ENCODE peak calls at places on chromosomes 16 and 17, in eight cellular contexts. R, B, H, Q, N, O, J and Y are unnamed samples.
A peak's percentile ranks its signal among the peaks of the same experiment; 100 is the strongest.

GRCh38 chr16:69413045-69413664 is 11.3 kb upstream of the CYB5B start:
- DNase-seq in B (no peak), H (no peak), N (no peak), O (no peak), Q (no peak), J (no peak), R (no peak), Y (no peak)

GRCh38 chr16:15775209-15775608 is 81.6 kb downstream of the MYH11 start:
- DNase-seq in Q (no peak), J (no peak), B (peak; percentile 48), O (no peak), N (no peak), R (no peak), H (no peak), Y (no peak)

GRCh38 chr16:63461248-63461841 is 1425.1 kb upstream of the CDH8 start:
- DNase-seq in N (no peak), H (peak; percentile 86), Q (no peak), B (peak; percentile 71), J (no peak), R (peak; percentile 71), O (no peak), Y (no peak)

GRCh38 chr16:4852221-4852872 is 5.1 kb downstream of the UBN1 start:
- DNase-seq in O (no peak), N (peak; percentile 34), B (peak; percentile 51), R (no peak), J (no peak), H (no peak), Q (no peak), Y (no peak)

GRCh38 chr16:55502801-55503366 is 6.0 kb upstream of the LPCAT2 start:
- DNase-seq in B (peak; percentile 93), H (peak; percentile 49), J (no peak), R (peak; percentile 78), O (no peak), Q (no peak), N (peak; percentile 7), Y (no peak)

GRCh38 chr16:70577256-70577698 is 53.7 kb downstream of the SF3B3 start:
- DNase-seq in N (no peak), O (no peak), Q (no peak), H (no peak), B (peak; percentile 61), R (no peak), J (no peak), Y (no peak)

GRCh38 chr17:42118545-42118944 is 2.6 kb downstream of the KAT2A start:
- DNase-seq in N (peak; percentile 56), Q (peak; percentile 53), J (no peak), O (no peak), B (peak; percentile 50), R (no peak), H (no peak), Y (no peak)

GRCh38 chr17:39939588-39940419 is 12.3 kb downstream of the LRRC3C start:
- DNase-seq in B (peak; percentile 96), H (no peak), N (no peak), R (no peak), J (no peak), Q (peak; percentile 63), O (peak; percentile 34), Y (no peak)

GRCh38 chr17:3794890-3795757 is 5.9 kb downstream of the ITGAE start:
- DNase-seq in B (peak; percentile 64), N (no peak), J (no peak), Q (no peak), O (no peak), H (peak; percentile 74), R (no peak), Y (no peak)

GRCh38 chr16:31528726-31529397 is 1.2 kb downstream of the AHSP start:
- DNase-seq in N (no peak), R (peak; percentile 6), B (peak; percentile 3), O (no peak), Q (no peak), J (no peak), H (no peak), Y (no peak)

GRCh38 chr16:69187387-69187890 is 475 bp downstream of the SNTB2 start:
- DNase-seq in B (no peak), O (peak; percentile 49), H (peak; percentile 52), N (peak; percentile 86), Q (no peak), R (peak; percentile 68), J (peak; percentile 19), Y (peak; percentile 48)

GRCh38 chr16:894136-894535 is 76.6 kb downstream of the LMF1 start:
- DNase-seq in H (no peak), N (no peak), B (no peak), O (no peak), J (no peak), Q (no peak), R (no peak), Y (no peak)

GRCh38 chr17:13885953-13886889 is 183.1 kb upstream of the COX10 start:
- DNase-seq in H (no peak), N (no peak), J (no peak), B (no peak), R (peak; percentile 49), O (no peak), Q (no peak), Y (no peak)

GRCh38 chr17:12664894-12665262 is 812 bp upstream of the MYOCD start:
- DNase-seq in H (no peak), N (no peak), R (no peak), Q (no peak), B (no peak), O (no peak), J (no peak), Y (no peak)

GRCh38 chr17:67605259-67605912 is 112.3 kb upstream of the NOL11 start:
- DNase-seq in N (no peak), R (no peak), B (peak; percentile 17), Q (no peak), J (no peak), H (peak; percentile 47), O (no peak), Y (no peak)

GRCh38 chr16:69669577-69669976 is 56.8 kb downstream of the NQO1 start:
- DNase-seq in B (no peak), N (no peak), H (no peak), Q (no peak), R (no peak), O (no peak), J (no peak), Y (no peak)

GRCh38 chr16:88883117-88883895 is 16.8 kb upstream of the PABPN1L start:
- DNase-seq in H (no peak), R (no peak), O (no peak), J (no peak), Q (no peak), N (no peak), B (no peak), Y (no peak)

GRCh38 chr17:66260688-66261087 is 31.5 kb upstream of the APOH start:
- DNase-seq in H (no peak), N (no peak), O (no peak), Q (no peak), J (no peak), B (no peak), R (no peak), Y (no peak)

GRCh38 chr17:17078832-17079231 is 36.6 kb downstream of the MPRIP start:
- DNase-seq in O (no peak), B (no peak), H (no peak), R (no peak), Q (no peak), J (no peak), N (no peak), Y (no peak)

GRCh38 chr16:71961066-71962039 is 38.8 kb downstream of the PKD1L3 start:
- DNase-seq in B (peak; percentile 97), J (peak; percentile 50), N (peak; percentile 67), H (peak; percentile 79), O (peak; percentile 74), Q (peak; percentile 55), R (peak; percentile 88), Y (peak; percentile 57)

GRCh38 chr16:19284207-19284606 is 1.3 kb upstream of the CLEC19A start:
- DNase-seq in N (no peak), B (no peak), Q (no peak), H (peak; percentile 78), J (no peak), O (no peak), R (no peak), Y (no peak)

GRCh38 chr17:21214777-21215541 is 998 bp upstream of the TMEM11 start:
- DNase-seq in H (no peak), B (no peak), Q (no peak), R (no peak), O (no peak), J (no peak), N (no peak), Y (no peak)

GRCh38 chr16:48556913-48557351 is 53.0 kb downstream of the N4BP1 start:
- DNase-seq in R (no peak), H (no peak), N (no peak), O (no peak), B (peak; percentile 88), J (no peak), Q (no peak), Y (no peak)

GRCh38 chr16:1991588-1992474 is 2.1 kb downstream of the SYNGR3 start:
- DNase-seq in H (peak; percentile 78), B (peak; percentile 93), O (peak; percentile 95), N (peak; percentile 75), J (peak; percentile 95), R (peak; percentile 93), Q (no peak), Y (peak; percentile 99)

GRCh38 chr17:8835631-8836364 is 31.7 kb downstream of the PIK3R6 start:
- DNase-seq in B (no peak), O (no peak), N (no peak), J (no peak), Q (no peak), R (no peak), H (no peak), Y (no peak)

GRCh38 chr17:17732892-17733670 is 51.8 kb downstream of the RAI1 start:
- DNase-seq in R (no peak), N (no peak), O (no peak), Q (no peak), H (no peak), J (no peak), B (peak; percentile 62), Y (no peak)

GRCh38 chr16:70548936-70549335 is 25.3 kb downstream of the SF3B3 start:
- DNase-seq in J (no peak), B (peak; percentile 30), Q (no peak), O (no peak), N (no peak), R (no peak), H (no peak), Y (no peak)

GRCh38 chr17:1241904-1242303 is 28.3 kb upstream of the BHLHA9 start:
- DNase-seq in R (no peak), Q (no peak), O (no peak), H (no peak), N (no peak), J (no peak), B (no peak), Y (no peak)